ENCODE peak calls at places on chromosomes 7 and 10, in eight cellular contexts. K, Z, P, R, T, I, Y and A are unnamed samples.

GRCh38 chr10:86946215-86947170 is 10.9 kb downstream of the MMRN2 start:
- DNase-seq in P (no peak), T (no peak), Z (no peak), R (no peak), I (no peak), K (no peak), Y (no peak), A (peak; percentile 44)

GRCh38 chr7:118195837-118196474 is 12.0 kb downstream of the LSM8 start:
- DNase-seq in R (peak; percentile 46), Z (peak; percentile 68), T (peak; percentile 49), Y (peak; percentile 46), P (peak; percentile 75), K (peak; percentile 60), I (peak; percentile 80), A (no peak)

GRCh38 chr10:97428572-97428981 is 2.6 kb downstream of the PGAM1 start:
- DNase-seq in R (no peak), Z (no peak), T (peak; percentile 17), K (no peak), Y (no peak), P (no peak), I (peak; percentile 27), A (no peak)

GRCh38 chr7:153934048-153934447 is 118.2 kb upstream of the DPP6 start:
- DNase-seq in P (no peak), R (no peak), K (no peak), T (no peak), I (no peak), Y (no peak), Z (no peak), A (no peak)

GRCh38 chr10:103281753-103282152 is 4.8 kb downstream of the INA start:
- DNase-seq in Z (no peak), P (peak; percentile 57), K (no peak), R (no peak), Y (no peak), I (no peak), T (no peak), A (no peak)

GRCh38 chr7:122046402-122046801 is 97.6 kb downstream of the AASS start:
- DNase-seq in I (no peak), Y (no peak), Z (no peak), P (no peak), K (no peak), R (no peak), T (no peak), A (no peak)

GRCh38 chr7:111560773-111561658 is 1.3 kb downstream of the IMMP2L start:
- DNase-seq in Z (peak; percentile 28), T (no peak), Y (no peak), I (peak; percentile 60), R (peak; percentile 11), P (peak; percentile 61), K (no peak), A (no peak)

GRCh38 chr10:22550732-22551131 is 163.6 kb downstream of the PIP4K2A start:
- DNase-seq in K (peak; percentile 18), Z (peak; percentile 41), Y (peak; percentile 60), R (no peak), T (peak; percentile 76), P (peak; percentile 36), I (peak; percentile 31), A (peak; percentile 74)

GRCh38 chr10:132928261-132928660 is 14.1 kb downstream of the CFAP46 start:
- DNase-seq in Y (no peak), R (no peak), P (no peak), K (no peak), T (no peak), Z (no peak), I (no peak), A (no peak)

GRCh38 chr10:36725581-36726520 is 399.5 kb upstream of the ANKRD30A start:
- DNase-seq in R (peak; percentile 30), Z (peak; percentile 86), T (no peak), Y (peak; percentile 12), P (peak; percentile 69), K (peak; percentile 70), I (peak; percentile 94), A (no peak)

GRCh38 chr10:34698979-34699378 is 116.1 kb downstream of the PARD3 start:
- DNase-seq in Y (no peak), R (no peak), Z (peak; percentile 76), T (no peak), I (peak; percentile 80), P (peak; percentile 44), K (peak; percentile 63), A (no peak)

GRCh38 chr7:157949711-157950110 is 612.9 kb downstream of the DNAJB6 start:
- DNase-seq in P (no peak), Y (no peak), K (no peak), R (no peak), Z (peak; percentile 5), T (no peak), I (no peak), A (no peak)

GRCh38 chr10:29849434-29849833 is 210.0 kb downstream of the JCAD start:
- DNase-seq in Y (no peak), I (peak; percentile 93), Z (no peak), T (no peak), R (peak; percentile 70), K (no peak), P (peak; percentile 90), A (no peak)

GRCh38 chr7:80885774-80886173 is 33.1 kb downstream of the SEMA3C start:
- DNase-seq in Y (no peak), P (no peak), Z (no peak), R (no peak), T (no peak), K (no peak), I (no peak), A (no peak)

GRCh38 chr10:112510384-112510783 is 63.4 kb downstream of the VTI1A start:
- DNase-seq in R (no peak), T (no peak), K (no peak), Y (no peak), Z (no peak), I (no peak), P (no peak), A (no peak)

GRCh38 chr10:127320176-127320575 is 123.8 kb upstream of the INSYN2A start:
- DNase-seq in P (peak; percentile 6), R (no peak), Y (no peak), K (no peak), T (no peak), I (no peak), Z (no peak), A (no peak)

GRCh38 chr7:144853542-144853941 is 17.7 kb upstream of the TPK1 start:
- DNase-seq in P (no peak), Z (no peak), Y (no peak), T (no peak), K (no peak), I (no peak), R (no peak), A (no peak)

GRCh38 chr10:98608417-98608816 is 161.7 kb upstream of the HPS1 start:
- DNase-seq in K (no peak), T (no peak), P (peak; percentile 5), R (no peak), Y (no peak), I (no peak), Z (no peak), A (no peak)

GRCh38 chr7:51764981-51765380 is 448.4 kb upstream of the COBL start:
- DNase-seq in R (no peak), T (no peak), Y (no peak), I (no peak), P (no peak), K (no peak), Z (no peak), A (no peak)

GRCh38 chr10:3478632-3479240 is 306.2 kb upstream of the PITRM1 start:
- DNase-seq in Z (no peak), T (no peak), I (no peak), P (no peak), Y (no peak), K (no peak), R (no peak), A (no peak)

GRCh38 chr10:61166065-61166464 is 222.1 kb upstream of the RHOBTB1 start:
- DNase-seq in I (no peak), T (no peak), Z (no peak), K (no peak), P (no peak), R (no peak), Y (no peak), A (no peak)

GRCh38 chr7:102272917-102273748 is 13.5 kb upstream of the SH2B2 start:
- DNase-seq in K (no peak), R (no peak), P (no peak), Z (no peak), I (no peak), T (no peak), Y (no peak), A (no peak)

GRCh38 chr10:106025208-106025811 is 1139.2 kb downstream of the SORCS1 start:
- DNase-seq in T (no peak), Z (no peak), R (no peak), K (no peak), Y (no peak), I (no peak), P (no peak), A (no peak)

GRCh38 chr10:71082930-71083329 is 129.4 kb upstream of the UNC5B start:
- DNase-seq in P (no peak), Z (no peak), K (no peak), T (no peak), Y (no peak), R (no peak), I (no peak), A (no peak)

GRCh38 chr7:150434240-150434639 is 16.2 kb upstream of the GIMAP8 start:
- DNase-seq in Y (no peak), T (no peak), Z (no peak), K (no peak), P (no peak), I (no peak), R (no peak), A (no peak)

GRCh38 chr10:4514445-4515108 is 311.4 kb upstream of the AKR1E2 start:
- DNase-seq in I (no peak), P (no peak), K (no peak), R (no peak), T (no peak), Y (peak; percentile 39), Z (no peak), A (no peak)

GRCh38 chr10:92544296-92544695 is 29.6 kb downstream of the IDE start:
- DNase-seq in Y (peak; percentile 17), I (peak; percentile 12), T (no peak), K (no peak), P (no peak), Z (no peak), R (no peak), A (no peak)

GRCh38 chr10:25556457-25556856 is 377.6 kb upstream of the MYO3A start:
- DNase-seq in R (no peak), K (no peak), I (peak; percentile 68), T (no peak), Z (peak; percentile 14), Y (no peak), P (no peak), A (no peak)

GRCh38 chr10:28733647-28734046 is 56.3 kb downstream of the BAMBI start:
- DNase-seq in Y (no peak), Z (no peak), T (no peak), I (no peak), R (no peak), K (no peak), P (no peak), A (no peak)

GRCh38 chr7:44375236-44375699 is 49.9 kb upstream of the CAMK2B start:
- DNase-seq in I (no peak), Y (no peak), R (no peak), K (no peak), Z (peak; percentile 20), T (no peak), P (no peak), A (no peak)

GRCh38 chr7:112771166-112771565 is 19.0 kb downstream of the TMEM168 start:
- DNase-seq in T (no peak), I (no peak), P (no peak), Y (no peak), Z (no peak), K (no peak), R (no peak), A (no peak)

GRCh38 chr10:3683560-3683959 is 101.4 kb downstream of the KLF6 start:
- DNase-seq in P (no peak), R (no peak), Y (no peak), K (no peak), I (no peak), Z (no peak), T (no peak), A (no peak)

GRCh38 chr7:149625339-149625946 is 127.8 kb upstream of the ZNF746 start:
- DNase-seq in I (peak; percentile 60), P (peak; percentile 65), Z (peak; percentile 75), Y (peak; percentile 45), R (peak; percentile 21), K (peak; percentile 53), T (peak; percentile 44), A (peak; percentile 72)